ENCODE peak calls at places on chromosomes 3 and 15, in five cellular contexts. A is activated CD4-positive, alpha-beta T cell treated with anti-CD3 and anti-CD28 coated beads, Interleukin-2, amount 50 U/mL, for 24 hours; R is NCI-H2081; P is neural crest cell; Z is WTC11. M is an unnamed sample.

GRCh38 chr15:62797171-62797570 is 245.4 kb upstream of the TPM1 start:
- DNase-seq in A (no peak), R (no peak), P (no peak), Z (no peak), M (no peak)

GRCh38 chr15:80780416-80781221 is 1.4 kb downstream of the CEMIP start:
- DNase-seq in A (no peak), R (no peak), P (peak), Z (peak), M (peak)

GRCh38 chr3:183085634-183086390 is 13.5 kb downstream of the MCCC1 start:
- DNase-seq in A (no peak), R (peak), P (peak), Z (peak), M (peak)

GRCh38 chr15:84824260-84824690 is 7.1 kb downstream of the ALPK3 start:
- DNase-seq in A (no peak), R (no peak), P (no peak), Z (no peak), M (no peak)

GRCh38 chr3:189122526-189123205 is 49.1 kb upstream of the TPRG1 start:
- DNase-seq in A (no peak), R (no peak), P (no peak), Z (no peak), M (no peak)

GRCh38 chr3:188349963-188350332 is 196.0 kb downstream of the LPP start:
- DNase-seq in A (no peak), R (no peak), P (no peak), Z (no peak), M (no peak)

GRCh38 chr3:140497331-140497730 is 180.5 kb upstream of the TRIM42 start:
- DNase-seq in A (no peak), R (no peak), P (no peak), Z (no peak), M (no peak)

GRCh38 chr15:66714543-66714981 is 12.5 kb downstream of the SMAD6 start:
- DNase-seq in A (no peak), R (no peak), P (no peak), Z (no peak), M (no peak)

GRCh38 chr3:106877632-106878031 is 499.6 kb upstream of the CCDC54 start:
- DNase-seq in A (no peak), R (no peak), P (no peak), Z (no peak), M (no peak)

GRCh38 chr3:106197532-106198187 is 328.8 kb upstream of the CBLB start:
- DNase-seq in A (no peak), R (no peak), P (no peak), Z (no peak), M (no peak)

GRCh38 chr3:260911-261310 is 64.3 kb downstream of the CHL1 start:
- DNase-seq in A (no peak), R (no peak), P (no peak), Z (no peak), M (no peak)

GRCh38 chr3:23590874-23591273 is 214.9 kb upstream of the UBE2E1 start:
- DNase-seq in A (no peak), R (no peak), P (no peak), Z (no peak), M (no peak)

GRCh38 chr3:64067510-64068346 is 44.4 kb upstream of the PSMD6 start:
- DNase-seq in A (no peak), R (no peak), P (no peak), Z (no peak), M (no peak)

GRCh38 chr15:99016680-99017321 is 9.2 kb upstream of the PGPEP1L start:
- DNase-seq in A (no peak), R (no peak), P (no peak), Z (no peak), M (no peak)

GRCh38 chr15:93476491-93477176 is 387.6 kb upstream of the RGMA start:
- DNase-seq in A (no peak), R (no peak), P (no peak), Z (no peak), M (no peak)

GRCh38 chr15:63933522-63933921 is 99.8 kb upstream of the HERC1 start:
- DNase-seq in A (no peak), R (no peak), P (no peak), Z (no peak), M (no peak)

GRCh38 chr3:108099203-108099602 is 8.4 kb upstream of the CD47 start:
- DNase-seq in A (no peak), R (no peak), P (no peak), Z (no peak), M (no peak)

GRCh38 chr3:49882182-49882581 is 12.5 kb upstream of the CAMKV start:
- DNase-seq in A (no peak), R (no peak), P (no peak), Z (no peak), M (no peak)

GRCh38 chr15:63264685-63265302 is 12.6 kb upstream of the APH1B start:
- DNase-seq in A (no peak), R (no peak), P (no peak), Z (no peak), M (peak)

GRCh38 chr3:22231061-22231460 is 480.1 kb upstream of the ZNF385D start:
- DNase-seq in A (no peak), R (no peak), P (no peak), Z (no peak), M (no peak)

GRCh38 chr3:163952499-163952898 is 1125.8 kb downstream of the SI start:
- DNase-seq in A (no peak), R (no peak), P (no peak), Z (no peak), M (no peak)

GRCh38 chr15:66955871-66956585 is 109.4 kb upstream of the SMAD3 start:
- DNase-seq in A (no peak), R (no peak), P (no peak), Z (no peak), M (no peak)

GRCh38 chr3:113273011-113273410 is 61.7 kb downstream of the BOC start:
- DNase-seq in A (no peak), R (no peak), P (no peak), Z (no peak), M (no peak)

GRCh38 chr3:129481783-129482332 is 41.8 kb downstream of the IFT122 start:
- DNase-seq in A (peak), R (no peak), P (no peak), Z (no peak), M (no peak)

GRCh38 chr3:172557515-172558220 is 34.4 kb upstream of the TNFSF10 start:
- DNase-seq in A (no peak), R (no peak), P (no peak), Z (no peak), M (no peak)

GRCh38 chr3:59411176-59411575 is 361.4 kb upstream of the CFAP20DC start:
- DNase-seq in A (no peak), R (no peak), P (no peak), Z (no peak), M (no peak)